ENCODE peak calls at places on chromosomes 16 and 17, in eight cellular contexts. One of them, this sample, is unnamed.

GRCh38 chr17:79956853-79957252 is 78.8 kb downstream of the TBC1D16 start:
- DNase-seq in ELR: no peak
- DNase-seq in activated CD4-positive, alpha-beta memory T cell treated with anti-CD3 and anti-CD28 coated beads, Interleukin-2, amount 10 ng/mL, durations not matched to agents 7 days and 5 days: no peak
- DNase-seq in GM12865: no peak
- DNase-seq in AG08395: no peak
- DNase-seq in GM04504: no peak
- DNase-seq in WTC11: no peak
- DNase-seq in progenitor cell of endocrine pancreas: no peak
- DNase-seq in this sample: no peak

GRCh38 chr17:75643033-75644017 is 10.1 kb downstream of the SMIM5 start:
- DNase-seq in GM04504: no peak
- DNase-seq in GM12865: no peak
- DNase-seq in WTC11: peak
- DNase-seq in activated CD4-positive, alpha-beta memory T cell treated with anti-CD3 and anti-CD28 coated beads, Interleukin-2, amount 10 ng/mL, durations not matched to agents 7 days and 5 days: no peak
- DNase-seq in ELR: no peak
- DNase-seq in AG08395: no peak
- DNase-seq in progenitor cell of endocrine pancreas: no peak
- DNase-seq in this sample: peak

GRCh38 chr16:29816694-29817441 is 916 bp downstream of the PAGR1 start:
- DNase-seq in progenitor cell of endocrine pancreas: no peak
- DNase-seq in GM12865: peak
- DNase-seq in AG08395: peak
- DNase-seq in GM04504: no peak
- DNase-seq in activated CD4-positive, alpha-beta memory T cell treated with anti-CD3 and anti-CD28 coated beads, Interleukin-2, amount 10 ng/mL, durations not matched to agents 7 days and 5 days: peak
- DNase-seq in ELR: peak
- DNase-seq in WTC11: peak
- DNase-seq in this sample: peak

GRCh38 chr16:85138073-85138824 is 26.0 kb upstream of the CIBAR2 start:
- DNase-seq in progenitor cell of endocrine pancreas: no peak
- DNase-seq in GM04504: no peak
- DNase-seq in GM12865: no peak
- DNase-seq in activated CD4-positive, alpha-beta memory T cell treated with anti-CD3 and anti-CD28 coated beads, Interleukin-2, amount 10 ng/mL, durations not matched to agents 7 days and 5 days: no peak
- DNase-seq in AG08395: no peak
- DNase-seq in ELR: no peak
- DNase-seq in WTC11: no peak
- DNase-seq in this sample: no peak

GRCh38 chr17:70369296-70369855 is 200.0 kb downstream of the KCNJ2 start:
- DNase-seq in progenitor cell of endocrine pancreas: no peak
- DNase-seq in ELR: peak
- DNase-seq in WTC11: no peak
- DNase-seq in GM04504: no peak
- DNase-seq in AG08395: no peak
- DNase-seq in GM12865: no peak
- DNase-seq in activated CD4-positive, alpha-beta memory T cell treated with anti-CD3 and anti-CD28 coated beads, Interleukin-2, amount 10 ng/mL, durations not matched to agents 7 days and 5 days: no peak
- DNase-seq in this sample: no peak

GRCh38 chr17:65797101-65797500 is 235.7 kb upstream of the AXIN2 start:
- DNase-seq in progenitor cell of endocrine pancreas: no peak
- DNase-seq in activated CD4-positive, alpha-beta memory T cell treated with anti-CD3 and anti-CD28 coated beads, Interleukin-2, amount 10 ng/mL, durations not matched to agents 7 days and 5 days: no peak
- DNase-seq in GM12865: no peak
- DNase-seq in ELR: peak
- DNase-seq in AG08395: no peak
- DNase-seq in WTC11: no peak
- DNase-seq in GM04504: no peak
- DNase-seq in this sample: no peak

GRCh38 chr17:1710807-1711553 is 803 bp upstream of the TLCD2 start:
- DNase-seq in WTC11: peak
- DNase-seq in GM04504: no peak
- DNase-seq in GM12865: no peak
- DNase-seq in progenitor cell of endocrine pancreas: no peak
- DNase-seq in ELR: peak
- DNase-seq in AG08395: no peak
- DNase-seq in activated CD4-positive, alpha-beta memory T cell treated with anti-CD3 and anti-CD28 coated beads, Interleukin-2, amount 10 ng/mL, durations not matched to agents 7 days and 5 days: no peak
- DNase-seq in this sample: no peak

GRCh38 chr16:1152123-1152638 is 725 bp upstream of the CACNA1H start:
- DNase-seq in activated CD4-positive, alpha-beta memory T cell treated with anti-CD3 and anti-CD28 coated beads, Interleukin-2, amount 10 ng/mL, durations not matched to agents 7 days and 5 days: peak
- DNase-seq in WTC11: peak
- DNase-seq in AG08395: no peak
- DNase-seq in ELR: no peak
- DNase-seq in progenitor cell of endocrine pancreas: no peak
- DNase-seq in GM12865: no peak
- DNase-seq in GM04504: no peak
- DNase-seq in this sample: no peak

GRCh38 chr17:65547253-65547670 is 14.2 kb downstream of the AXIN2 start:
- DNase-seq in progenitor cell of endocrine pancreas: no peak
- DNase-seq in GM12865: no peak
- DNase-seq in activated CD4-positive, alpha-beta memory T cell treated with anti-CD3 and anti-CD28 coated beads, Interleukin-2, amount 10 ng/mL, durations not matched to agents 7 days and 5 days: no peak
- DNase-seq in AG08395: peak
- DNase-seq in WTC11: no peak
- DNase-seq in GM04504: no peak
- DNase-seq in ELR: no peak
- DNase-seq in this sample: peak

GRCh38 chr16:5412721-5413120 is 315.1 kb upstream of the EEF2KMT start:
- DNase-seq in GM12865: no peak
- DNase-seq in ELR: no peak
- DNase-seq in GM04504: no peak
- DNase-seq in activated CD4-positive, alpha-beta memory T cell treated with anti-CD3 and anti-CD28 coated beads, Interleukin-2, amount 10 ng/mL, durations not matched to agents 7 days and 5 days: no peak
- DNase-seq in AG08395: no peak
- DNase-seq in progenitor cell of endocrine pancreas: no peak
- DNase-seq in WTC11: peak
- DNase-seq in this sample: no peak

GRCh38 chr17:77425791-77426641 is 285.2 kb downstream of the SEC14L1 start:
- DNase-seq in WTC11: no peak
- DNase-seq in ELR: peak
- DNase-seq in activated CD4-positive, alpha-beta memory T cell treated with anti-CD3 and anti-CD28 coated beads, Interleukin-2, amount 10 ng/mL, durations not matched to agents 7 days and 5 days: no peak
- DNase-seq in progenitor cell of endocrine pancreas: no peak
- DNase-seq in GM04504: no peak
- DNase-seq in AG08395: peak
- DNase-seq in GM12865: no peak
- DNase-seq in this sample: peak

GRCh38 chr17:63552211-63552610 is 1.9 kb downstream of the DCAF7 start:
- DNase-seq in ELR: peak
- DNase-seq in GM12865: no peak
- DNase-seq in activated CD4-positive, alpha-beta memory T cell treated with anti-CD3 and anti-CD28 coated beads, Interleukin-2, amount 10 ng/mL, durations not matched to agents 7 days and 5 days: no peak
- DNase-seq in AG08395: no peak
- DNase-seq in progenitor cell of endocrine pancreas: no peak
- DNase-seq in GM04504: no peak
- DNase-seq in WTC11: no peak
- DNase-seq in this sample: no peak

GRCh38 chr17:17736205-17737183 is 55.2 kb downstream of the RAI1 start:
- DNase-seq in GM04504: no peak
- DNase-seq in GM12865: no peak
- DNase-seq in progenitor cell of endocrine pancreas: no peak
- DNase-seq in WTC11: no peak
- DNase-seq in AG08395: no peak
- DNase-seq in activated CD4-positive, alpha-beta memory T cell treated with anti-CD3 and anti-CD28 coated beads, Interleukin-2, amount 10 ng/mL, durations not matched to agents 7 days and 5 days: no peak
- DNase-seq in ELR: no peak
- DNase-seq in this sample: peak

GRCh38 chr17:4143563-4144410 is 790 bp downstream of the CYB5D2 start:
- DNase-seq in AG08395: peak
- DNase-seq in WTC11: peak
- DNase-seq in ELR: peak
- DNase-seq in activated CD4-positive, alpha-beta memory T cell treated with anti-CD3 and anti-CD28 coated beads, Interleukin-2, amount 10 ng/mL, durations not matched to agents 7 days and 5 days: peak
- DNase-seq in GM04504: peak
- DNase-seq in progenitor cell of endocrine pancreas: peak
- DNase-seq in GM12865: peak
- DNase-seq in this sample: peak

GRCh38 chr17:78737332-78737731 is 44.7 kb downstream of the CYTH1 start:
- DNase-seq in AG08395: peak
- DNase-seq in GM12865: no peak
- DNase-seq in ELR: peak
- DNase-seq in activated CD4-positive, alpha-beta memory T cell treated with anti-CD3 and anti-CD28 coated beads, Interleukin-2, amount 10 ng/mL, durations not matched to agents 7 days and 5 days: no peak
- DNase-seq in GM04504: peak
- DNase-seq in WTC11: no peak
- DNase-seq in progenitor cell of endocrine pancreas: no peak
- DNase-seq in this sample: peak

GRCh38 chr17:40410082-40410481 is 7.6 kb downstream of the TOP2A start:
- DNase-seq in AG08395: no peak
- DNase-seq in activated CD4-positive, alpha-beta memory T cell treated with anti-CD3 and anti-CD28 coated beads, Interleukin-2, amount 10 ng/mL, durations not matched to agents 7 days and 5 days: no peak
- DNase-seq in GM04504: no peak
- DNase-seq in WTC11: no peak
- DNase-seq in progenitor cell of endocrine pancreas: no peak
- DNase-seq in ELR: no peak
- DNase-seq in GM12865: no peak
- DNase-seq in this sample: no peak